ENCODE peak calls at places on chromosomes 3 and 15, in ten cellular contexts. Z is tibial artery, B is tibial nerve, Q is progenitor cell of endocrine pancreas, Y is glutamatergic neuron, R is activated B cell treated with CpG ODN at 0.5 μM for 24 hours, O is psoas muscle, J is sigmoid colon, S is fibroblast of mammary gland, G is ovary. T is an unnamed sample.

GRCh38 chr3:172145287-172145686 is 105.9 kb downstream of the FNDC3B start:
- DNase-seq in Z (no peak), B (no peak), Q (no peak), Y (no peak), R (no peak), O (no peak), J (no peak), S (no peak), G (no peak), T (no peak)

GRCh38 chr3:119240101-119240581 is 537 bp downstream of the B4GALT4 start:
- DNase-seq in Z (peak; percentile 32), B (peak; percentile 24), Q (peak; percentile 24), Y (no peak), R (no peak), O (peak; percentile 21), J (peak; percentile 69), S (no peak), G (peak; percentile 34), T (no peak)

GRCh38 chr3:66224220-66224619 is 3.4 kb downstream of the SLC25A26 start:
- DNase-seq in Z (no peak), B (no peak), Q (no peak), Y (no peak), R (no peak), O (no peak), J (no peak), S (no peak), G (no peak), T (no peak)

GRCh38 chr15:93049914-93050534 is 39.0 kb downstream of the RGMA start:
- DNase-seq in Z (no peak), B (no peak), Q (no peak), Y (no peak), R (no peak), O (no peak), J (no peak), S (no peak), G (no peak), T (no peak)

GRCh38 chr3:197007953-197008352 is 21.7 kb downstream of the MELTF start:
- DNase-seq in Z (no peak), B (no peak), Q (no peak), Y (no peak), R (no peak), O (no peak), J (no peak), S (no peak), G (no peak), T (no peak)

GRCh38 chr3:185715091-185715490 is 109.8 kb downstream of the IGF2BP2 start:
- DNase-seq in Z (no peak), B (no peak), Q (no peak), Y (no peak), R (no peak), O (no peak), J (no peak), S (no peak), G (no peak), T (peak; percentile 71)

GRCh38 chr3:54222318-54222717 is 100.0 kb downstream of the CACNA2D3 start:
- DNase-seq in Z (no peak), B (no peak), Q (no peak), Y (no peak), R (no peak), O (no peak), J (no peak), S (no peak), G (no peak), T (no peak)

GRCh38 chr3:52052831-52053306 is 3.5 kb downstream of the DUSP7 start:
- DNase-seq in Z (peak; percentile 94), B (peak; percentile 84), Q (no peak), Y (no peak), R (peak; percentile 20), O (peak; percentile 85), J (peak; percentile 94), S (peak; percentile 76), G (peak; percentile 73), T (peak; percentile 98)

GRCh38 chr15:57732526-57733331 is 26.2 kb downstream of the POLR2M start:
- DNase-seq in Z (peak; percentile 46), B (peak; percentile 80), Q (peak; percentile 53), Y (peak; percentile 81), R (no peak), O (peak; percentile 29), J (no peak), S (peak; percentile 68), G (peak; percentile 34), T (peak; percentile 71)

GRCh38 chr15:96692826-96693225 is 362.3 kb downstream of the NR2F2 start:
- DNase-seq in Z (no peak), B (no peak), Q (no peak), Y (no peak), R (no peak), O (no peak), J (no peak), S (no peak), G (no peak), T (no peak)

GRCh38 chr3:155548194-155548593 is 196.7 kb downstream of the PLCH1 start:
- DNase-seq in Z (no peak), B (no peak), Q (no peak), Y (no peak), R (no peak), O (no peak), J (no peak), S (peak; percentile 50), G (no peak), T (peak; percentile 68)

DNA sequence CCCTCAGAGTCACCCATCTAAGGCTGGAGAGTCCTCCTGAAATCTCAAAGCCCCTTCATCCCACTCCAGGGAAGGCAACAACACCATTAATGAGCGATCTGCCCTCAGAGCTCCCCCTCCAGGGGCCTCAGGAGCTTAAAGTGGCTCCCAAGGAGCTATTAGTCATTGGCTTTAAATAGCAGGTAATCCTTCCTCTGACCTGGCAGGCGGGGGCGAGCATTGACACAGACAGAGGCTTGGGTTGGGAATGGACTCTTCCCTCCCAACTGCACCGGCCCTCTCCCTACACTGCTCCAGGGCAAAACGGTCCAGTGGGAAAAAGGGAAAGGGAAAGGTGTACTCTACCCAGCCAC is 1.4 kb downstream of the MFGE8 start:
- DNase-seq in Z (no peak), B (no peak), Q (no peak), Y (no peak), R (no peak), O (peak; percentile 70), J (peak; percentile 58), S (peak; percentile 67), G (no peak), T (peak; percentile 87)
- TF ChIP-seq CTCF in Z (no peak), B (no peak), Q (peak; percentile 5), Y (no peak), R (no peak), O (no peak), J (no peak), S (no peak), G (no peak), T (no peak)

DNA sequence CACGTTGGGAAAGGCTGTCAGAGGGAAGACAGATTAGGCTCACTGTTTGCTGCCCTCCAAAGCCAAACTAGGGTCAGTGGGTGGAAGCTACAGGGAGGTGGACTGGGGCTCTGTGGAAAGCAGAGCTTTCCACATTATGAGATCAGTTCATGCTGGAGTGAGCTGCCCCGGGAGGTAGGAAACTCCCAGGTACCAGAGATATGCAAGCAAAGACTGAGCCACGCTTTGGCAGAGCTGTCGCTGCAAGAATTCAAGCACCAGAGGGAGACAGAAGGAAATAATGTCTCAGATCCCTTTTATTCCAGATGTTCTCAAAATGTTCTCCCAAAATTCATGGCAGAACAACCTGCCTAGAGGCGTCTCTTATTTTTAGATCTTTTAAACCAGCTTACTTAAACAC is 286.6 kb downstream of the WDR72 start:
- DNase-seq in Z (no peak), B (no peak), Q (no peak), Y (no peak), R (no peak), O (no peak), J (no peak), S (no peak), G (no peak), T (no peak)
- TF ChIP-seq CTCF in Z (no peak), B (no peak), Q (no peak), Y (no peak), R (no peak), O (no peak), J (no peak), S (no peak), G (no peak), T (no peak)

GRCh38 chr3:71025010-71025409 is 558.5 kb downstream of the FOXP1 start:
- DNase-seq in Z (no peak), B (no peak), Q (no peak), Y (no peak), R (no peak), O (no peak), J (no peak), S (no peak), G (no peak), T (no peak)

GRCh38 chr3:71026634-71027578 is 556.6 kb downstream of the FOXP1 start:
- DNase-seq in Z (no peak), B (no peak), Q (no peak), Y (no peak), R (no peak), O (no peak), J (no peak), S (no peak), G (no peak), T (no peak)

GRCh38 chr3:71018794-71019193 is 564.7 kb downstream of the FOXP1 start:
- DNase-seq in Z (no peak), B (no peak), Q (no peak), Y (no peak), R (no peak), O (no peak), J (no peak), S (no peak), G (no peak), T (no peak)

GRCh38 chr3:71025516-71025915 is 558.0 kb downstream of the FOXP1 start:
- DNase-seq in Z (no peak), B (no peak), Q (no peak), Y (no peak), R (no peak), O (no peak), J (no peak), S (no peak), G (no peak), T (no peak)

DNA sequence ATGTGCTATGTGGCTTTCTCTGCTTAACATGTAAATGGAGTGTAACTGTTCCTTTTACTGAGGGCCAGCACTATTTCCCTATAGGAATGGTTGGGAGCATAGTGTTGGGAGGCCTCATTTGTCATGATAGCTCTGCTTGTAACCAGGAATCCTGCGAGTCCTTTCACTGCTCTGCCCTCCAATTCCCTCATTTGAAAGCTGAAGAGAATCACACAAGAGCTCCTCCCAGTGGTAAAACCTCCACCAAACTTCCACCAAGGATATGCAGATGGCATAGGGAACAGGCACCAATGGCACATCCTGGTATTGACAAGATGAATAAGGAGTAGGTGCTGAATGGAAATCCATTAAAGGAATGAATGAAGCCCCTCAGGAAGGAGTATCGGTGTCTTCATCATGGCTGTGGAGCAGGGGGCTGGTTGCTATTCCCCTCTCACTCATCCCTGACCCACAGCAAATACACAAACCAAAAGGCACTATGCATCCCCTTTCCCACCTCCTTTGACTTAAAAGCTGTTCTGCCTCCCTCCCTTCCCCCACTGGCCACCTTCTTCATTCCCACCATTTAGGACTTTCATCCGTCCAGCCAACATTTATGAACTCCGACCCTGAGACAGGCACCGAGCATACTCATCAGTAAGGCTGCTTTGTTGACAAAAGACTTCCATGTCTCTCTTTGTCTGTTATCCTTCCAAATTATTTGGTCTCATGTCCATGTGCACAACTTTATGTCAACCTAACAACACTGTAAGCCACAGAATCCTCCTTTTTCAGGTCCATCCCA is 560.8 kb downstream of the FOXP1 start:
- DNase-seq in Z (no peak), B (no peak), Q (no peak), Y (no peak), R (no peak), O (no peak), J (no peak), S (peak; percentile 43), G (no peak), T (no peak)
- TF ChIP-seq CTCF in Z (no peak), B (no peak), Q (peak; percentile 45), Y (no peak), R (no peak), O (no peak), J (no peak), S (peak; percentile 42), G (no peak), T (peak; percentile 41)

GRCh38 chr15:59376735-59377134 is 4.1 kb upstream of the MYO1E start:
- DNase-seq in Z (no peak), B (no peak), Q (no peak), Y (no peak), R (no peak), O (no peak), J (no peak), S (no peak), G (no peak), T (no peak)
- TF ChIP-seq CTCF in Z (no peak), B (no peak), Q (no peak), Y (no peak), R (no peak), O (no peak), J (no peak), S (no peak), G (no peak), T (peak; percentile 29)